ENCODE peak calls at places on chromosomes 2 and 18, in eight cellular contexts. One of them, this sample, is unnamed.
A peak's percentile ranks its signal among the peaks of the same experiment; 100 is the strongest.

GRCh38 chr2:212538156-212539144 is at the start of gene ERBB4:
- DNase-seq in H9: no peak
- DNase-seq in neural progenitor cell: peak; percentile 28
- DNase-seq in K562: no peak
- DNase-seq in fibroblast of lung: no peak
- DNase-seq in H1: no peak
- DNase-seq in astrocyte: no peak
- DNase-seq in IMR-90: no peak
- DNase-seq in this sample: peak; percentile 65

GRCh38 chr18:77116201-77117080 is 16.1 kb downstream of the MBP start:
- DNase-seq in H9: no peak
- DNase-seq in H1: no peak
- DNase-seq in K562: no peak
- DNase-seq in astrocyte: no peak
- DNase-seq in IMR-90: no peak
- DNase-seq in neural progenitor cell: no peak
- DNase-seq in fibroblast of lung: no peak
- DNase-seq in this sample: peak; percentile 33

GRCh38 chr2:191688934-191689695 is 11.2 kb downstream of the NABP1 start:
- DNase-seq in H1: no peak
- DNase-seq in neural progenitor cell: no peak
- DNase-seq in fibroblast of lung: peak; percentile 57
- DNase-seq in astrocyte: peak; percentile 89
- DNase-seq in H9: no peak
- DNase-seq in IMR-90: peak; percentile 80
- DNase-seq in K562: no peak
- DNase-seq in this sample: no peak

GRCh38 chr2:121648206-121648605 is 1.1 kb downstream of the CLASP1 start:
- DNase-seq in fibroblast of lung: peak; percentile 41
- DNase-seq in astrocyte: peak; percentile 38
- DNase-seq in neural progenitor cell: no peak
- DNase-seq in H9: no peak
- DNase-seq in H1: no peak
- DNase-seq in IMR-90: peak; percentile 43
- DNase-seq in K562: no peak
- DNase-seq in this sample: no peak

GRCh38 chr2:101696272-101697123 is 1.0 kb upstream of the MAP4K4 start:
- DNase-seq in H9: peak; percentile 37
- DNase-seq in fibroblast of lung: peak; percentile 29
- DNase-seq in neural progenitor cell: no peak
- DNase-seq in IMR-90: no peak
- DNase-seq in H1: peak; percentile 3
- DNase-seq in K562: no peak
- DNase-seq in astrocyte: no peak
- DNase-seq in this sample: no peak

GRCh38 chr2:218859994-218860831 is 608 bp downstream of the WNT6 start:
- DNase-seq in astrocyte: no peak
- DNase-seq in fibroblast of lung: no peak
- DNase-seq in IMR-90: no peak
- DNase-seq in K562: no peak
- DNase-seq in H1: no peak
- DNase-seq in H9: no peak
- DNase-seq in neural progenitor cell: no peak
- DNase-seq in this sample: no peak

GRCh38 chr18:77166523-77166922 is 33.9 kb upstream of the MBP start:
- DNase-seq in neural progenitor cell: no peak
- DNase-seq in K562: no peak
- DNase-seq in H1: no peak
- DNase-seq in astrocyte: no peak
- DNase-seq in fibroblast of lung: no peak
- DNase-seq in H9: no peak
- DNase-seq in IMR-90: no peak
- DNase-seq in this sample: no peak

GRCh38 chr2:144596074-144596871 is 76.4 kb upstream of the ZEB2 start:
- DNase-seq in IMR-90: peak; percentile 69
- DNase-seq in neural progenitor cell: peak; percentile 55
- DNase-seq in H9: no peak
- DNase-seq in K562: no peak
- DNase-seq in astrocyte: peak; percentile 63
- DNase-seq in fibroblast of lung: peak; percentile 81
- DNase-seq in H1: no peak
- DNase-seq in this sample: peak; percentile 46

GRCh38 chr2:83364264-83364663 is 1094.8 kb downstream of the SUCLG1 start:
- DNase-seq in astrocyte: peak; percentile 3
- DNase-seq in K562: no peak
- DNase-seq in IMR-90: no peak
- DNase-seq in H9: no peak
- DNase-seq in fibroblast of lung: peak; percentile 33
- DNase-seq in H1: no peak
- DNase-seq in neural progenitor cell: no peak
- DNase-seq in this sample: no peak

GRCh38 chr2:196059491-196059960 is 9.1 kb downstream of the DNAH7 start:
- DNase-seq in K562: no peak
- DNase-seq in H1: no peak
- DNase-seq in fibroblast of lung: no peak
- DNase-seq in IMR-90: no peak
- DNase-seq in H9: peak; percentile 58
- DNase-seq in astrocyte: no peak
- DNase-seq in neural progenitor cell: no peak
- DNase-seq in this sample: peak; percentile 85

GRCh38 chr18:50388988-50389387 is 14.1 kb downstream of the SKA1 start:
- DNase-seq in H1: no peak
- DNase-seq in IMR-90: no peak
- DNase-seq in fibroblast of lung: no peak
- DNase-seq in K562: no peak
- DNase-seq in neural progenitor cell: no peak
- DNase-seq in astrocyte: no peak
- DNase-seq in H9: no peak
- DNase-seq in this sample: no peak

GRCh38 chr2:128472789-128473174 is 154.1 kb upstream of the HS6ST1 start:
- DNase-seq in astrocyte: peak; percentile 23
- DNase-seq in H9: no peak
- DNase-seq in K562: no peak
- DNase-seq in neural progenitor cell: peak; percentile 0
- DNase-seq in H1: no peak
- DNase-seq in IMR-90: peak; percentile 35
- DNase-seq in fibroblast of lung: peak; percentile 68
- DNase-seq in this sample: peak; percentile 24
- TF ChIP-seq CTCF in astrocyte: no peak
- TF ChIP-seq CTCF in H9: no peak
- TF ChIP-seq CTCF in K562: no peak
- TF ChIP-seq CTCF in neural progenitor cell: no peak
- TF ChIP-seq CTCF in H1: no peak
- TF ChIP-seq CTCF in IMR-90: no peak
- TF ChIP-seq CTCF in fibroblast of lung: no peak
- TF ChIP-seq CTCF in this sample: no peak

GRCh38 chr2:181106229-181106628 is 125.8 kb downstream of the UBE2E3 start:
- DNase-seq in IMR-90: no peak
- DNase-seq in H1: no peak
- DNase-seq in fibroblast of lung: peak; percentile 6
- DNase-seq in K562: no peak
- DNase-seq in astrocyte: peak; percentile 14
- DNase-seq in neural progenitor cell: peak; percentile 13
- DNase-seq in H9: no peak
- DNase-seq in this sample: no peak

GRCh38 chr2:181105562-181105961 is 125.2 kb downstream of the UBE2E3 start:
- DNase-seq in fibroblast of lung: no peak
- DNase-seq in neural progenitor cell: no peak
- DNase-seq in H9: no peak
- DNase-seq in astrocyte: no peak
- DNase-seq in K562: no peak
- DNase-seq in H1: no peak
- DNase-seq in IMR-90: no peak
- DNase-seq in this sample: no peak

GRCh38 chr2:181104512-181105121 is 124.2 kb downstream of the UBE2E3 start:
- DNase-seq in H1: no peak
- DNase-seq in astrocyte: peak; percentile 41
- DNase-seq in K562: no peak
- DNase-seq in neural progenitor cell: peak; percentile 66
- DNase-seq in H9: no peak
- DNase-seq in IMR-90: peak; percentile 76
- DNase-seq in fibroblast of lung: peak; percentile 86
- DNase-seq in this sample: no peak

GRCh38 chr2:181103659-181104058 is 123.3 kb downstream of the UBE2E3 start:
- DNase-seq in neural progenitor cell: no peak
- DNase-seq in astrocyte: no peak
- DNase-seq in K562: no peak
- DNase-seq in H9: no peak
- DNase-seq in H1: no peak
- DNase-seq in fibroblast of lung: no peak
- DNase-seq in IMR-90: no peak
- DNase-seq in this sample: no peak

DNA sequence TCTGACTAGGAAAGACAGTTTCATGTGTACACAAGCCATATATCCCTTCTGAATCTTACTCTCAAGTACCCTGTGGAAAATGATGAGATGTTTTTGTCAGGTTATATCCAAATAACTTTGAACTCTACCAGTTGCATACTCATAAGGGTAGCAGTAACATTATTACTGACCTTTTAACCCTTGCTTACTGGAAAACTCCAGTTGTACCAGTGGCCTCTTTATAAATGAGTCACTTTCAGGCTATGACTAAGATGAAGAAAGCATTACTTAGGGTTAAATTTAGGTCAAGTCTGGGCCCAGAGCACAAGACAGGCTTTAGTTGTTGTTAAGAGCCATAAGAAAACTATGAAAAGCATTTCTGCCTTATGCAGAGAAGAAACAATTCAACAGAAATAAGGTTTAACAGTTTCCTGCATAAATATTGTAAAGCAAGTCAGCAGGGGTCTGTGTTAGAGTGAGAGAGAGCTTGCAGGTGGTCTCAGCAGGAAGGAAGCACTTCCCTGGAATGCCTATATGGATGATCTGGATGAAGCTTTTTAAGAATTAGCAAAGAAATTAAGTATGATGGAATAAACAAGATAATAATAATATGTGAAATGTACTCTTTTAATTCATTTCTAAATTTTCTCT is 126.5 kb downstream of the UBE2E3 start:
- DNase-seq in fibroblast of lung: peak; percentile 95
- DNase-seq in K562: no peak
- DNase-seq in H1: no peak
- DNase-seq in astrocyte: peak; percentile 91
- DNase-seq in neural progenitor cell: no peak
- DNase-seq in H9: no peak
- DNase-seq in IMR-90: peak; percentile 94
- DNase-seq in this sample: no peak
- H3K9ac ChIP-seq in fibroblast of lung: no peak overlapping the region
- H3K9ac ChIP-seq in K562: no peak overlapping the region
- H3K9ac ChIP-seq in H1: no peak overlapping the region
- H3K9ac ChIP-seq in astrocyte: no peak overlapping the region
- H3K9ac ChIP-seq in neural progenitor cell: no peak overlapping the region
- H3K9ac ChIP-seq in H9: no peak overlapping the region
- H3K9ac ChIP-seq in IMR-90: no peak overlapping the region
- H3K9ac ChIP-seq in this sample: no peak overlapping the region

DNA sequence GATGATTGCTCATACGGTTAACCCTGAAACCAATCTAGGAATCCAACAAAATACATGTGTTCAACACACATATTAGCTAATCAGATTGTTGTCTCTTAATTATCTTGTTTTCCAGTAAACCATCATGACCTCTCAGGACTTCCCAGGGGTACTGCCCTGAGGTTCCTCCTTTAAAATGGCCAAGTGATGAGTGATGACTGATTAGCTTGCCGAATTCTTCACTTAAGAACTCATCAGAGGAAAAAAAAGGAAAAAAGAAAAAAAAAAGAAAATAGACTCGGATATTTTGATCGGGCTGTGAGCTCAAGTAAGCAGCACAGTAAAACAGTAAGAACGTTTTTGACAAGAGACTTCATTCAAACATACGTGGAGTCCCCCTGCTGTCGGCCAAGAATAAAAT is 40.7 kb downstream of the COLEC12 start:
- DNase-seq in fibroblast of lung: no peak
- DNase-seq in astrocyte: no peak
- DNase-seq in H1: no peak
- DNase-seq in neural progenitor cell: no peak
- DNase-seq in H9: no peak
- DNase-seq in IMR-90: no peak
- DNase-seq in K562: no peak
- DNase-seq in this sample: no peak
- TF ChIP-seq CTCF in fibroblast of lung: no peak
- TF ChIP-seq CTCF in astrocyte: no peak
- TF ChIP-seq CTCF in H1: no peak
- TF ChIP-seq CTCF in neural progenitor cell: no peak
- TF ChIP-seq CTCF in H9: no peak
- TF ChIP-seq CTCF in IMR-90: no peak
- TF ChIP-seq CTCF in K562: peak; percentile 10
- TF ChIP-seq CTCF in this sample: no peak

DNA sequence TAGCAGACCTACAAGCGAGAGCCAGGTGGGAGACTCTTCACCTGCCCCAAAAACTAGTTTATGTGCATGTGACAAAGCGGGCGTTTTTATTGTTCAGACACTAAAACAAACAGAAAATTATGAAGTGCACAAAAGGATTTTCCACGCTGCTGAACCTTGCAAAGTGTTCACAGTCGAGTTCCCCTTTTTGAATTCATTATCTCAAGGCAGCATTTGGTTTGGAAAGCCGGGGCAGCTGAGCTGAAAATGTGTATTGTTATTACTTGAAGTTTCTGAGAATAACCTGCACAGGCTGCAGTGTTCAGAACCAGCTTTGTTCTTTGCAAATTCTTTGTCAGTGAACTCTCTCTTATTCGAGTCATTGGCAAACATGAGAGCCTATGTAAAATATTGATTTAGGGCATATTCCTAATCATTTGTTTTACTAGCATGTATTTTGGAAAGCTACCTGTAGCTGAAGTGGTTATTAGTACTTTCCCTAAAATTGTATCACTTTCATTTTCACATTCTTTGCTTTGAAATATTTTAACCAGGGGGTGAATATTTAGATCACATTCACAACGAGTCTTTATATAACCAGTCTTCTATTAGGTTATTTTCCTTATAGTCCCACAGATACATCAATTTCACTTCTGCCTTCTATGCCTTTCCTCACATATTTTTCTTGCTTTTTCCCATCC is 59.5 kb downstream of the LRRTM1 start:
- DNase-seq in IMR-90: no peak
- DNase-seq in K562: no peak
- DNase-seq in neural progenitor cell: no peak
- DNase-seq in H1: no peak
- DNase-seq in H9: no peak
- DNase-seq in fibroblast of lung: no peak
- DNase-seq in astrocyte: no peak
- DNase-seq in this sample: no peak
- H3K9ac ChIP-seq in IMR-90: no peak overlapping the region
- H3K9ac ChIP-seq in K562: no peak overlapping the region
- H3K9ac ChIP-seq in neural progenitor cell: no peak overlapping the region
- H3K9ac ChIP-seq in H1: no peak overlapping the region
- H3K9ac ChIP-seq in H9: no peak overlapping the region
- H3K9ac ChIP-seq in fibroblast of lung: no peak overlapping the region
- H3K9ac ChIP-seq in astrocyte: no peak overlapping the region
- H3K9ac ChIP-seq in this sample: no peak overlapping the region

DNA sequence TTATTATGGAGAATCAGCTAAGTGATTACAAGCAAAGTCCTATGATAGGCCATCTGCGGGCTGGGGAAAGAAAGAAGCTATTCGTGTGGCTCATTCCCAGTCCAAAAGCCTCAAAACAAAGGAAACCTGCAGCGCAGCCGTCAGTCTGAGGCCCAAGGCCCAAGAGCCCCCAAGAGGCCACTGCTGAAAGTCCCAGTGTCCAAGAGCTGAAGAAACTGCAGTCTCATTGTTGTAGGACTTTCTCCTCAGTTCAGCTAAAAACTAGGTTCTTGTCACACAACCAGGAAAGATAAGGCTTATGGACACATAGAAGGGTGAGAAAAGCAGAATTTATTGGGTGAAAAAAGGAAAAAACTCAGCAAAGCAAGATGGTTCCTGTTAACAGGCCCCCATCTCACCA is 143.2 kb downstream of the RHBDD1 start:
- DNase-seq in astrocyte: no peak
- DNase-seq in neural progenitor cell: peak; percentile 64
- DNase-seq in H1: no peak
- DNase-seq in K562: peak; percentile 20
- DNase-seq in fibroblast of lung: no peak
- DNase-seq in IMR-90: no peak
- DNase-seq in H9: no peak
- DNase-seq in this sample: no peak
- TF ChIP-seq CTCF in astrocyte: no peak
- TF ChIP-seq CTCF in neural progenitor cell: peak; percentile 42
- TF ChIP-seq CTCF in H1: no peak
- TF ChIP-seq CTCF in K562: peak; percentile 62
- TF ChIP-seq CTCF in fibroblast of lung: no peak
- TF ChIP-seq CTCF in IMR-90: no peak
- TF ChIP-seq CTCF in H9: peak; percentile 29
- TF ChIP-seq CTCF in this sample: peak; percentile 60